ENCODE peak calls at places on chromosomes 16 and 17, in eight cellular contexts. Z, C, Y, B, K, P, W and E are unnamed samples.

GRCh38 chr17:42937712-42938596 is 26.3 kb downstream of the AARSD1 start:
- DNase-seq in W (peak), Z (peak), B (peak), P (peak), C (peak), K (peak), Y (peak), E (peak)

GRCh38 chr17:82962163-82962720 is 117.2 kb upstream of the METRNL start:
- DNase-seq in Z (peak), P (no peak), Y (no peak), B (peak), W (peak), C (no peak), K (no peak), E (no peak)

GRCh38 chr17:66542967-66543525 is 240.6 kb downstream of the PRKCA start:
- DNase-seq in P (no peak), Z (peak), K (peak), Y (no peak), W (peak), B (peak), C (no peak), E (no peak)

GRCh38 chr17:8964801-8965393 is 610 bp downstream of the PIK3R5 start:
- DNase-seq in P (peak), W (no peak), C (no peak), Z (no peak), Y (no peak), B (no peak), K (no peak), E (no peak)

GRCh38 chr17:45224671-45225050 is 3.0 kb downstream of the FMNL1 start:
- DNase-seq in C (no peak), Y (no peak), W (no peak), B (no peak), Z (no peak), P (no peak), K (no peak), E (no peak)

GRCh38 chr16:69181-69580 is 3.2 kb downstream of the RHBDF1 start:
- DNase-seq in W (no peak), B (no peak), C (no peak), Y (no peak), K (no peak), P (no peak), Z (no peak), E (no peak)

GRCh38 chr17:51676691-51677487 is 416.5 kb downstream of the UTP18 start:
- DNase-seq in Y (no peak), B (no peak), Z (no peak), P (no peak), W (no peak), C (no peak), K (no peak), E (no peak)

GRCh38 chr17:20089795-20090547 is 80.8 kb downstream of the SPECC1 start:
- DNase-seq in P (no peak), Z (no peak), W (no peak), Y (no peak), B (no peak), K (no peak), C (no peak), E (no peak)

GRCh38 chr16:11187522-11187921 is 68.5 kb downstream of the SOCS1 start:
- DNase-seq in P (no peak), K (no peak), W (no peak), Z (no peak), B (peak), C (no peak), Y (no peak), E (no peak)

GRCh38 chr16:87056551-87056950 is 260.6 kb downstream of the C16orf95 start:
- DNase-seq in W (no peak), P (no peak), Y (no peak), B (no peak), K (no peak), C (no peak), Z (no peak), E (no peak)

GRCh38 chr17:1764274-1764673 is 2.4 kb downstream of the SERPINF1 start:
- DNase-seq in P (no peak), Y (no peak), Z (no peak), K (no peak), B (peak), W (peak), C (peak), E (no peak)

GRCh38 chr16:19722981-19723380 is 4.9 kb downstream of the IQCK start:
- DNase-seq in W (no peak), K (peak), Z (no peak), B (no peak), P (no peak), Y (no peak), C (no peak), E (no peak)

GRCh38 chr17:71631483-71631882 is 489.3 kb upstream of the SOX9 start:
- DNase-seq in W (peak), K (peak), C (no peak), Y (no peak), B (no peak), P (no peak), Z (peak), E (peak)

GRCh38 chr17:79391808-79392233 is 219.0 kb downstream of the RBFOX3 start:
- DNase-seq in Z (peak), P (peak), Y (peak), C (peak), K (peak), B (peak), W (peak), E (peak)

GRCh38 chr17:75480281-75480680 is 23.8 kb downstream of the TMEM94 start:
- DNase-seq in B (no peak), P (no peak), Z (no peak), Y (no peak), K (no peak), W (no peak), C (no peak), E (no peak)

GRCh38 chr16:69443809-69444611 is 19.6 kb downstream of the CYB5B start:
- DNase-seq in K (no peak), P (no peak), W (peak), B (peak), C (no peak), Z (no peak), Y (no peak), E (no peak)

GRCh38 chr17:2418572-2418971 is 17.7 kb upstream of the MNT start:
- DNase-seq in B (peak), Y (no peak), P (no peak), Z (no peak), W (no peak), C (no peak), K (no peak), E (no peak)

GRCh38 chr17:39602533-39603303 is 5.0 kb downstream of the NEUROD2 start:
- DNase-seq in K (no peak), B (no peak), W (no peak), Y (no peak), Z (no peak), P (no peak), C (no peak), E (no peak)

GRCh38 chr17:39605492-39606433 is 2.0 kb downstream of the NEUROD2 start:
- DNase-seq in K (no peak), W (no peak), Y (no peak), Z (no peak), P (peak), B (peak), C (no peak), E (no peak)

GRCh38 chr17:39601758-39602532 is 5.8 kb downstream of the NEUROD2 start:
- DNase-seq in P (peak), W (no peak), C (no peak), K (no peak), Z (no peak), Y (no peak), B (no peak), E (no peak)

GRCh38 chr17:39604911-39605491 is 2.7 kb downstream of the NEUROD2 start:
- DNase-seq in W (no peak), B (no peak), C (no peak), P (no peak), K (no peak), Z (no peak), Y (peak), E (no peak)

DNA sequence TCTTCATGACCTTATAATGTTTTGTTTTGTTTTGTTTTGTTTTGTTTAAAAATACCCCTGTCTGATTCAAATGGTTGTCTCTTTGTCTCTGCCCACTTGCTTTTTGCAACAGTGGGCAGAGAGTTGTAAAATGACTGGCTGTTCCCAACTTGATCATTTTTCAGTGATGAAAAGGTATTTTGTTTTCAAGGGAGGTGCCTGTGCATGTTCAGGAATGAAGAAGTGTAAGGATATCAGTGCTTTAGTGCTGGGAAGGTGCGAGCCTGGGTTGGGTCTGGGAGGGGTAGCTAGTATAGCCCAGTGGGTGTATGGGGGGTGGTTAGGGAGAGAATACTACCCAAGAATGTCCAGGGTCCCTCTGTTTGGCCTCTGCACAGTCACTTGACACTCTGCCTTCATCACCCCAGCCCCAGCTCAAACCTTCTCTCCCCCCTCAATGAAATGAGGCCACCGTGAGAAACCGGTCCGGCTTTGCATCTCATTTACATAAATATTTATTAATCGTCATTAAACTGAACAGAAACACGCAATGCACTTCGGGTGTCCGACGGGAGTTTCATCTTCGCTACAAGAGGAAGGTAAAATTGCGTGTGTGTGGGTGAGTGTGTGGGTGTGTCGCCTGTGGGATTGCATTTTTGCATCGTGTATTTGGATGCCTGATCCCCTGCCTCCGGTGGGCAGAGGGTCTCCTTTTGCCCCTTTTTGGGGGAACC is 4.3 kb downstream of the NEUROD2 start:
- DNase-seq in P (no peak), Z (no peak), B (no peak), Y (no peak), K (no peak), W (no peak), C (no peak), E (no peak)
- TF ChIP-seq EZH2 in P (peak), Z (no peak), B (peak), Y (no peak), K (no peak), W (no peak), C (peak), E (no peak)

DNA sequence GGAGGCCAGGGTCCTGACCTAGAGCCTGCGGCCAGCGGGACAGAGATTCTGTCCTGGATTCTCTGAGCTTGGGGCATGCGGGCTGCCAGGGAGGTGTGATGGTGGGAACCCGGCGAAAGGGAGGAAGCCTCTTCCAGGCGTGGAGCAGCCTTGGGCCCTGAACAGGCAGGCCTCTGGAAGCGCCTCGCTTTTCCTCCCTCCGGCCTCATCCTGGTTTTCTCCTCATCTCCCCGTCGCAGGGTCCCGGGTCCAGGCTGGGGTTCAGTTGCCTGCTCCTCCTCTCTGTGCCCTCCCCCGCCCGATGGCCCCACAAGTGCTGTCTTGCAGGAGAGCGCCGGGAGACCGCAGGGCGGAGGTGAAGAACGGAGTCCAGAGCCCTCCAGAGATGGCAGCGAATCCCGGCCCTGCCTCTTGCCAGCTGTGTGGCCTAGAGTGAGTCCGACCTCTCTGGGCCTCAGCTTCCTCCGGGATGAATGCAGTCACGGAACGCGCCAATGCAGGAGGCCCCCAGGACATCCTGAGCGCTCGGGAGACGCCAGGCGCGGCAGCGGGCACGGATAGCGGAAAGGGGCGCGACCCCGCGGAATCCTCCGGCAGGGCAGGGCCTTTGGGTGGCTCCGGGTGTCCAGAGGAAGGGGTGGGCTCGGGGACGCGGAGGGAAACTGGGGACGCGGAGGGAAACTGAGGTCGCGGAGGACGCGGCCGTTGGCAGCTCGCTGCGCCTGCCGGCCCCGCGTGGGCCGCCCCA is 553 bp upstream of the RAB11FIP4 start:
- DNase-seq in P (peak), B (no peak), K (no peak), Z (no peak), Y (no peak), W (peak), C (no peak), E (no peak)
- TF ChIP-seq EZH2 in P (peak), B (peak), K (no peak), Z (no peak), Y (no peak), W (peak), C (no peak), E (no peak)

GRCh38 chr16:50622643-50623369 is 58.3 kb downstream of the SNX20 start:
- DNase-seq in B (no peak), Z (no peak), P (no peak), K (no peak), C (no peak), Y (no peak), W (no peak), E (no peak)
- TF ChIP-seq EZH2 in B (no peak), Z (no peak), P (no peak), K (no peak), C (no peak), Y (no peak), W (no peak), E (no peak)

DNA sequence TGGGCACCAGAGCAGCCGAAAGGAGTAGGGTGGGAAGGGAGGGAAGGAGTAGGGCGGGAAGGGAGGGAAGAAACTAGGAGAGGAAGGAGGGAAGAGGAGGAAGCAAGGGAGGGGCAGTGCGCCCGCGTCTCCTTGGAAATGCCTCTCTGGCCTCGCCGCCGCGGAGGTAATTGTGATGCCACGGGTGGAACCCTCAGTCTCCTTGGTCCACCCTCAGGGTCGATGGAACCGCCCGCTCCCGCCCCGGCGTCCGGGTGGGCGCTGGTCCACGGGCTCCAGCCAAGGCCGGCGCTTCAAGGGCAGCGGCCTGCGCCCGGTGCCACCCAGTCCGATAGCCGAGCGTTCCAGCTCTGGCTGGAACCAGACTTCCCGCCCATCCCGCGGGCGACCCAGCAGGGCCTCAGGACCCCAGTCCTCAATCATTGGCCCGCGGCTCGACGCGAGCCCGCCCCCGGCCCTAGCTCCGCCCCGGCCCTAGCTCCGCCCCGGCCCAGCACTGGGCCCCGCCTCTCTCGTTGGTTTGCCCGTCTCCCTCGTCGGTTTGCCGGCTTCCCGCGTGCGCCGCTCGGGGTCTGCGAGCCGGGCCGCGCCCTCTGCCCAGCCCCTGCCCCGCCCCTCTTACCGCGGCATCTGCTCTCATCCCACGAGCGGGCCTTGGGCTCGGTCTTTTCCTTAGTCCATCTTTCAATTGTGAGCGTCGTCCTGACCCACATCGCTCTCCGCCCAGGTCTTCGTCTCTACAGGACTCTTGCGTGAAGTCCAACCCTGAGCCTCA is 553 bp downstream of the PROCA1 start:
- DNase-seq in Y (peak), K (peak), Z (peak), P (peak), W (peak), C (peak), B (peak), E (peak)
- TF ChIP-seq EZH2 in Y (no peak), K (no peak), Z (no peak), P (no peak), W (no peak), C (no peak), B (no peak), E (no peak)

DNA sequence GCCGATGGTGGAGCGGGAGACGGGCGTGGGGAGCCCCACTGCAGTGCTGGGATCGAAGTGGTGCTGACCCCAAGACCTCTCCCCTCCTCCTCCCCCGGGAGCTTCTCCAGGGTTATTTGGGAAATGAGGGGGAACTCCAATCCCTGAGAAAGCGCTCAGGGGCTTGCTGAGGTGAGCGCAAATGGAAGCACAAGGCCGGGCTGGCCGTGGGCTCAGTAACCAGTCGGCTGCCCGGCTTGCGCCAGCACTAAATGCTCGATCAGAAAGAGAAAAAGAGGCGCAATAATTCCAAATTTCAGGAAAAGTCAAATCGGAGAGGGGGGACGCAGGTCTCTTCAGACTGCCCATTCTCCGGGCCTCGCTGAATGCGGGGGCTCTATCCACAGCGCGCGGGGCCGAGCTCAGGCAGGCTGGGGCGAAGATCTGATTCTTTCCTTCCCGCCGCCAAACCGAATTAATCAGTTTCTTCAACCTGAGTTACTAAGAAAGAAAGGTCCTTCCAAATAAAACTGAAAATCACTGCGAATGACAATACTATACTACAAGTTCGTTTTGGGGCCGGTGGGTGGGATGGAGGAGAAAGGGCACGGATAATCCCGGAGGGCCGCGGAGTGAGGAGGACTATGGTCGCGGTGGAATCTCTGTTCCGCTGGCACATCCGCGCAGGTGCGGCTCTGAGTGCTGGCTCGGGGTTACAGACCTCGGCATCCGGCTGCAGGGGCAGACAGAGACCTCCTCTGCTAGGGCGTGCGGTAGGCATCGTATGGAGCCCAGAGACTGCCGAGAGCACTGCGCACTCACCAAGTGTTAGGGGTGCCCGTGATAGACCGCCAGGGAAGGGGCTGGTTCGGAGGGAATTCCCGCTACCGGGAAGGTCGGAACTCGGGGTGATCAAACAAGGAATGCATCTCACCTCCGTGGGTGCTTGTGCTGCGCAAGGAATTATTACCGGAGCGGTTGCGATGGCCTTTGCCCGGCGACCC is 4.2 kb upstream of the DLX4 start:
- DNase-seq in K (no peak), Y (no peak), P (peak), W (no peak), C (no peak), Z (no peak), B (peak), E (no peak)
- TF ChIP-seq EZH2 in K (peak), Y (no peak), P (peak), W (peak), C (peak), Z (no peak), B (peak), E (no peak)

GRCh38 chr17:6387442-6387841 is 47.5 kb downstream of the AIPL1 start:
- DNase-seq in C (no peak), K (no peak), Z (no peak), W (no peak), Y (no peak), P (no peak), B (no peak), E (no peak)

GRCh38 chr17:6381526-6382135 is 53.3 kb downstream of the AIPL1 start:
- DNase-seq in W (peak), Z (no peak), Y (no peak), P (no peak), K (peak), B (no peak), C (no peak), E (no peak)

GRCh38 chr17:6387858-6388257 is 47.1 kb downstream of the AIPL1 start:
- DNase-seq in Z (no peak), B (no peak), P (no peak), K (no peak), W (no peak), C (no peak), Y (no peak), E (no peak)

GRCh38 chr17:6386041-6386630 is 48.8 kb downstream of the AIPL1 start:
- DNase-seq in P (no peak), K (no peak), B (no peak), W (no peak), Y (no peak), C (no peak), Z (no peak), E (no peak)

DNA sequence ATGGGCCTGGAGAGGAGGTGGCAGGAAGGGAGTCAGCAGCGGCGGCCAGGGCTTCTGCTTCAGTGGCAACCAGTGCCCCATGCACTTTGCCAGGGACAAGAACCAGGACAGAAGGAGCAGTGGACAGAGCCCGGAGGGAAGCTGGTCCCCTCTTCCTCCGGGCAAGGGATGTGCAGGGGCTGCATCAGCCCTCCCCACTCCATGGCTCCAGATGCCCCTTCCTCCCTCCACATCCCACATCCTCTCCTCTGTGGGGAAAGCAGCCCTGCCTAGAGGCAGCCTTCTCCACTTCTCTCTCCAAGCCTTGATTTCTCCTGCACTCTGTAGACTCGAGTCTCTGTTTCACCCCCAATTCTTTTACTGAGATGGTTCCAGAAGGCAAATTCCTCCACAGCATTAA is 50.4 kb downstream of the AIPL1 start:
- DNase-seq in W (no peak), Y (no peak), B (no peak), K (no peak), P (no peak), Z (no peak), C (no peak), E (no peak)
- TF ChIP-seq EZH2 in W (no peak), Y (no peak), B (no peak), K (no peak), P (no peak), Z (no peak), C (no peak), E (no peak)

DNA sequence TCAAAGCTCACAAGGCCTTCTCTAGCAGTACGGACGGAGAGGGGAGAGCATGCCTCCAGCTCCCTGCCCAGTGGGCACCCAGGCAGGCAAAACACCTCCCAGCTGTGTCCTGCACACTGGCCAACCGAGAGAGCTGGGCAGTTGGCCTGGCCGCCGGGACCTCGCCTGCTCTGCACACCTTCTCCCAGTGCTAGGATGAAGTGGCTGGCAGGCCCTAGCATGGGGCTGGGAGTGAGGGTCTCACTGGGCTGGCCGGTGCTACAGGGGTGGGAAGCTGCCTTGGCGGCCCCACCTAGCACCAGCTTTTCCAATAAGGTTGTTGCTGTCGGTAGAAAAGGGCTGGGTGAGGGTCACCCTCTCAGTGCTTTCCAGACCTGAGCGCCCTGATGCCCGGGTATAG is 60.2 kb downstream of the SDK2 start:
- DNase-seq in Z (no peak), B (no peak), K (no peak), Y (no peak), P (no peak), C (no peak), W (no peak), E (no peak)
- TF ChIP-seq EZH2 in Z (no peak), B (no peak), K (no peak), Y (no peak), P (no peak), C (no peak), W (no peak), E (no peak)

GRCh38 chr16:56189990-56190902 is 1.0 kb upstream of the GNAO1 start:
- DNase-seq in W (peak), Z (no peak), B (peak), P (peak), C (no peak), K (no peak), Y (no peak), E (no peak)
- TF ChIP-seq EZH2 in W (peak), Z (peak), B (peak), P (peak), C (peak), K (peak), Y (no peak), E (no peak)